ENCODE peak calls at places on chromosome 19, in six cellular contexts. F is stimulated activated CD4-positive, alpha-beta T cell treated with anti-CD3 and anti-CD28 coated beads, Interleukin-2, amount 100 ng/mL, for 48 hours; K is HCEC 1CT; S is NCI-H1092 treated with DMSO at 0.1 percent for 48 hours; B is activated CD4-positive, alpha-beta T cell treated with anti-CD3 and anti-CD28 coated beads for 48 hours; P is pancreas. D is an unnamed sample.

GRCh38 chr19:1825909-1826556 is 14.0 kb upstream of the ATP8B3 start:
- DNase-seq in F (peak; percentile 78), K (peak; percentile 47), S (peak; percentile 60), B (peak; percentile 84), P (peak; percentile 84), D (peak; percentile 31)

GRCh38 chr19:3176715-3177501 is 1.7 kb upstream of the S1PR4 start:
- DNase-seq in F (peak; percentile 59), K (peak; percentile 31), S (no peak), B (peak; percentile 80), P (no peak), D (no peak)

GRCh38 chr19:10751109-10751972 is 33.5 kb downstream of the DNM2 start:
- DNase-seq in F (no peak), K (no peak), S (no peak), B (no peak), P (no peak), D (no peak)

GRCh38 chr19:10332158-10332964 is 968 bp downstream of the RAVER1 start:
- DNase-seq in F (no peak), K (no peak), S (no peak), B (no peak), P (no peak), D (no peak)

GRCh38 chr19:23321953-23322549 is 71.9 kb upstream of the ZNF724 start:
- DNase-seq in F (no peak), K (no peak), S (no peak), B (no peak), P (no peak), D (no peak)

GRCh38 chr19:15913830-15914229 is 16.0 kb upstream of the CYP4F2 start:
- DNase-seq in F (no peak), K (no peak), S (no peak), B (no peak), P (no peak), D (no peak)

GRCh38 chr19:16605552-16605951 is 22.5 kb downstream of the MED26 start:
- DNase-seq in F (no peak), K (no peak), S (peak; percentile 3), B (no peak), P (no peak), D (no peak)

GRCh38 chr19:45676851-45677263 is 8.8 kb downstream of the GIPR start:
- DNase-seq in F (no peak), K (no peak), S (no peak), B (peak; percentile 67), P (peak; percentile 71), D (peak; percentile 61)

GRCh38 chr19:3554254-3555083 is 2.9 kb downstream of the MFSD12 start:
- DNase-seq in F (no peak), K (no peak), S (no peak), B (no peak), P (no peak), D (no peak)

GRCh38 chr19:46478356-46478986 is 7.1 kb upstream of the PNMA8A start:
- DNase-seq in F (no peak), K (peak; percentile 48), S (peak; percentile 9), B (no peak), P (no peak), D (peak; percentile 36)

GRCh38 chr19:5127710-5128109 is 158.8 kb downstream of the KDM4B start:
- DNase-seq in F (no peak), K (no peak), S (no peak), B (no peak), P (no peak), D (no peak)

GRCh38 chr19:29010276-29010675 is 202.7 kb downstream of the UQCRFS1 start:
- DNase-seq in F (no peak), K (no peak), S (no peak), B (no peak), P (no peak), D (no peak)

GRCh38 chr19:1147934-1148549 is 26.0 kb downstream of the SBNO2 start:
- DNase-seq in F (no peak), K (no peak), S (no peak), B (no peak), P (no peak), D (no peak)

D was measured in NCI-H146.